ENCODE peak calls at places on chromosome 14, in four cellular contexts. One of them, this sample, is unnamed.
A peak's percentile ranks its signal among the peaks of the same experiment; 100 is the strongest.

GRCh38 chr14:87863047-87863446 is 129.9 kb downstream of the GALC start:
- DNase-seq in K562: no peak
- DNase-seq in HCT116: no peak
- DNase-seq in HepG2: no peak
- DNase-seq in this sample: no peak

GRCh38 chr14:27672047-27672446 is 1074.2 kb upstream of the NOVA1 start:
- DNase-seq in K562: no peak
- DNase-seq in HCT116: no peak
- DNase-seq in HepG2: no peak
- DNase-seq in this sample: no peak

GRCh38 chr14:87629788-87630187 is 363.2 kb downstream of the GALC start:
- DNase-seq in HepG2: no peak
- DNase-seq in K562: no peak
- DNase-seq in HCT116: no peak
- DNase-seq in this sample: no peak

GRCh38 chr14:65849558-65849957 is 437.0 kb downstream of the FUT8 start:
- DNase-seq in K562: no peak
- DNase-seq in HepG2: no peak
- DNase-seq in HCT116: no peak
- DNase-seq in this sample: no peak

GRCh38 chr14:43438056-43438455 is 1069.0 kb downstream of the FSCB start:
- DNase-seq in HepG2: no peak
- DNase-seq in HCT116: no peak
- DNase-seq in K562: no peak
- DNase-seq in this sample: no peak

GRCh38 chr14:52834440-52834842 is 43.0 kb upstream of the GNPNAT1 start:
- DNase-seq in K562: no peak
- DNase-seq in HCT116: no peak
- DNase-seq in HepG2: no peak
- DNase-seq in this sample: no peak

GRCh38 chr14:85088231-85088630 is 441.7 kb upstream of the FLRT2 start:
- DNase-seq in HepG2: no peak
- DNase-seq in HCT116: no peak
- DNase-seq in K562: no peak
- DNase-seq in this sample: no peak

GRCh38 chr14:96415559-96415958 is 23.6 kb downstream of the AK7 start:
- DNase-seq in HepG2: no peak
- DNase-seq in HCT116: no peak
- DNase-seq in K562: no peak
- DNase-seq in this sample: no peak

GRCh38 chr14:104694991-104695659 is 5.7 kb downstream of the INF2 start:
- DNase-seq in HepG2: no peak
- DNase-seq in K562: no peak
- DNase-seq in HCT116: no peak
- DNase-seq in this sample: no peak

GRCh38 chr14:28635387-28635786 is 131.2 kb upstream of the FOXG1 start:
- DNase-seq in HepG2: peak; percentile 39
- DNase-seq in HCT116: peak; percentile 3
- DNase-seq in K562: peak; percentile 7
- DNase-seq in this sample: no peak

GRCh38 chr14:76884853-76885276 is 58.7 kb downstream of the LRRC74A start:
- DNase-seq in HCT116: no peak
- DNase-seq in HepG2: no peak
- DNase-seq in K562: no peak
- DNase-seq in this sample: no peak

GRCh38 chr14:29637406-29637805 is 290.2 kb downstream of the PRKD1 start:
- DNase-seq in HCT116: no peak
- DNase-seq in K562: no peak
- DNase-seq in HepG2: no peak
- DNase-seq in this sample: no peak

GRCh38 chr14:21093769-21094681 is 4.4 kb downstream of the ZNF219 start:
- DNase-seq in K562: no peak
- DNase-seq in HepG2: no peak
- DNase-seq in HCT116: no peak
- DNase-seq in this sample: no peak

GRCh38 chr14:97655169-97655948 is 858.2 kb downstream of the VRK1 start:
- DNase-seq in HCT116: no peak
- DNase-seq in HepG2: no peak
- DNase-seq in K562: no peak
- DNase-seq in this sample: no peak

GRCh38 chr14:93133476-93133875 is 17.8 kb upstream of the ITPK1 start:
- DNase-seq in HepG2: no peak
- DNase-seq in K562: no peak
- DNase-seq in HCT116: no peak
- DNase-seq in this sample: no peak

GRCh38 chr14:76015668-76016067 is 30.1 kb downstream of the IFT43 start:
- DNase-seq in K562: no peak
- DNase-seq in HepG2: no peak
- DNase-seq in HCT116: no peak
- DNase-seq in this sample: no peak

GRCh38 chr14:60867503-60868172 is 113.2 kb downstream of the TRMT5 start:
- DNase-seq in HCT116: no peak
- DNase-seq in K562: no peak
- DNase-seq in HepG2: no peak
- DNase-seq in this sample: no peak

GRCh38 chr14:53462931-53463778 is 310.0 kb upstream of the DDHD1 start:
- DNase-seq in HepG2: peak; percentile 15
- DNase-seq in K562: no peak
- DNase-seq in HCT116: peak; percentile 15
- DNase-seq in this sample: no peak

GRCh38 chr14:31154956-31155355 is 52.6 kb downstream of the HECTD1 start:
- DNase-seq in K562: no peak
- DNase-seq in HepG2: no peak
- DNase-seq in HCT116: peak; percentile 34
- DNase-seq in this sample: no peak

GRCh38 chr14:92635031-92635430 is 113.4 kb downstream of the LGMN start:
- DNase-seq in K562: no peak
- DNase-seq in HepG2: no peak
- DNase-seq in HCT116: no peak
- DNase-seq in this sample: no peak

GRCh38 chr14:36857136-36857535 is 195.5 kb downstream of the PAX9 start:
- DNase-seq in HepG2: no peak
- DNase-seq in K562: no peak
- DNase-seq in HCT116: no peak
- DNase-seq in this sample: no peak

GRCh38 chr14:49017451-49017850 is 568.7 kb downstream of the RPS29 start:
- DNase-seq in K562: no peak
- DNase-seq in HCT116: no peak
- DNase-seq in HepG2: no peak
- DNase-seq in this sample: no peak

GRCh38 chr14:70891741-70892140 is 15.5 kb upstream of the PCNX1 start:
- DNase-seq in HepG2: no peak
- DNase-seq in HCT116: no peak
- DNase-seq in K562: no peak
- DNase-seq in this sample: no peak

GRCh38 chr14:38297681-38298080 is 41.8 kb upstream of the CLEC14A start:
- DNase-seq in K562: no peak
- DNase-seq in HCT116: no peak
- DNase-seq in HepG2: no peak
- DNase-seq in this sample: no peak

GRCh38 chr14:31505411-31505810 is 17.6 kb upstream of the GPR33 start:
- DNase-seq in HepG2: no peak
- DNase-seq in K562: no peak
- DNase-seq in HCT116: no peak
- DNase-seq in this sample: no peak

GRCh38 chr14:64800000-64800399 is 79.7 kb downstream of the SPTB start:
- DNase-seq in HCT116: peak; percentile 36
- DNase-seq in K562: no peak
- DNase-seq in HepG2: peak; percentile 35
- DNase-seq in this sample: no peak

GRCh38 chr14:104881369-104881979 is 16.4 kb downstream of the CEP170B start:
- DNase-seq in HCT116: no peak
- DNase-seq in K562: no peak
- DNase-seq in HepG2: no peak
- DNase-seq in this sample: no peak

GRCh38 chr14:23672200-23672599 is 36.0 kb downstream of the DHRS2 start:
- DNase-seq in HepG2: no peak
- DNase-seq in HCT116: no peak
- DNase-seq in K562: no peak
- DNase-seq in this sample: no peak

GRCh38 chr14:53022593-53022992 is 71.7 kb upstream of the FERMT2 start:
- DNase-seq in HepG2: no peak
- DNase-seq in K562: no peak
- DNase-seq in HCT116: no peak
- DNase-seq in this sample: no peak

GRCh38 chr14:57492859-57493258 is 798 bp downstream of the CCDC198 start:
- DNase-seq in HepG2: peak; percentile 22
- DNase-seq in K562: no peak
- DNase-seq in HCT116: no peak
- DNase-seq in this sample: no peak

GRCh38 chr14:99971087-99971928 is 93.9 kb upstream of the EVL start:
- DNase-seq in HCT116: peak; percentile 21
- DNase-seq in K562: peak; percentile 92
- DNase-seq in HepG2: peak; percentile 78
- DNase-seq in this sample: no peak
- TF ChIP-seq POLR2AphosphoS5 in HCT116: peak; percentile 18
- TF ChIP-seq POLR2AphosphoS5 in K562: no peak
- TF ChIP-seq POLR2AphosphoS5 in HepG2: peak; percentile 56
- TF ChIP-seq POLR2AphosphoS5 in this sample: no peak

DNA sequence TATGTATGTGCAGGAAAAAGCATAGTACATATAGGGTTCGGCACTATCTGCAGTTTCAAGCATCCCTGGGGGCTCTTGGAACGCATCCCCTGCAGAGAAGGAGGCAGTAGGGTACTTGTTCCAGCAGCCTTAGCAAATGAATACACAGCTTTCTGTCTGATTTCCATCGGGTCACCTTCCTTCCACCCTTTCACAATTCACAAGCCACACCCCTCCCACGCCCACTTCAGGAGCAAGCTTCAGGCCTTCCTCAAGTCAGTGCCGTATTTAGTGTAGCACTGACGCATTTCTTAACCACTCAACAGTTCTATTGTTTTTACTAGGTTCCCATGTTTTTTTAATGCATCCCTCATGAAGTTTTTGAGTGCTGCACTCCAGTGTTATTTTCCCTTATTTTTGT is 64.2 kb downstream of the CLMN start:
- DNase-seq in HCT116: peak; percentile 38
- DNase-seq in HepG2: no peak
- DNase-seq in K562: peak; percentile 22
- DNase-seq in this sample: no peak
- TF ChIP-seq TCF7L2 in HCT116: no peak
- TF ChIP-seq TCF7L2 in HepG2: no peak
- TF ChIP-seq TCF7L2 in K562: no peak
- TF ChIP-seq TCF7L2 in this sample: no peak

GRCh38 chr14:74843653-74844052 is 32.3 kb downstream of the PROX2 start:
- DNase-seq in HCT116: no peak
- DNase-seq in HepG2: no peak
- DNase-seq in K562: no peak
- DNase-seq in this sample: no peak

GRCh38 chr14:74838141-74838540 is 37.8 kb downstream of the PROX2 start:
- DNase-seq in HepG2: no peak
- DNase-seq in K562: no peak
- DNase-seq in HCT116: no peak
- DNase-seq in this sample: no peak

GRCh38 chr14:74841230-74842207 is 34.4 kb downstream of the PROX2 start:
- DNase-seq in HCT116: no peak
- DNase-seq in HepG2: no peak
- DNase-seq in K562: no peak
- DNase-seq in this sample: no peak

GRCh38 chr14:74836251-74836957 is 39.5 kb downstream of the PROX2 start:
- DNase-seq in HepG2: no peak
- DNase-seq in K562: no peak
- DNase-seq in HCT116: no peak
- DNase-seq in this sample: no peak

DNA sequence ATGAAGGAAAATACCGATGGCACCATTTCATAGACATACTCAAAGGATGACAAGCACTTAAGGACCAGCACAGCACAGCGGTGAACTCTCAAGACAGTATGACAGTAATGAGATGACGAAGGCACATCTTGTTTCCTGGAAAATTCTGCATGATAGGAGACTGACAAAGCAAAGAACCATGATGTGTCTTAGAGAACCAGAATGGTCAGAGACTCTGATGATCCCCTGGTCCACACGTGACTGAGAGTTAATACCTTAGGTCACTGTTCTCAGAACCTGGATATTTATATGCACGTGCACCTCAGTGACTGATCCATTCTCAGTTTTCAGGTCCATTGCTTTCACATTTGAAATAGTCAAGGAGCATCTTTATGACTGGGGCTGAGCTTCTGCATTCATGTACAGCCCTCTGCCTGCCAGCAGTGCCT is 35.3 kb downstream of the PROX2 start:
- DNase-seq in HepG2: no peak
- DNase-seq in K562: no peak
- DNase-seq in HCT116: no peak
- DNase-seq in this sample: no peak
- TF ChIP-seq POLR2AphosphoS5 in HepG2: no peak
- TF ChIP-seq POLR2AphosphoS5 in K562: no peak
- TF ChIP-seq POLR2AphosphoS5 in HCT116: no peak
- TF ChIP-seq POLR2AphosphoS5 in this sample: no peak

GRCh38 chr14:51094282-51094821 is 553 bp downstream of the TRIM9 start:
- DNase-seq in K562: no peak
- DNase-seq in HCT116: no peak
- DNase-seq in HepG2: no peak
- DNase-seq in this sample: no peak

GRCh38 chr14:51094901-51095853 is at the start of gene TRIM9:
- DNase-seq in HepG2: peak; percentile 81
- DNase-seq in K562: peak; percentile 13
- DNase-seq in HCT116: peak; percentile 95
- DNase-seq in this sample: peak; percentile 38

GRCh38 chr14:51092965-51093364 is 1.9 kb downstream of the TRIM9 start:
- DNase-seq in HepG2: no peak
- DNase-seq in HCT116: no peak
- DNase-seq in K562: no peak
- DNase-seq in this sample: no peak

GRCh38 chr14:51095854-51096823 is 1.2 kb upstream of the TRIM9 start:
- DNase-seq in HCT116: no peak
- DNase-seq in HepG2: no peak
- DNase-seq in K562: no peak
- DNase-seq in this sample: no peak

DNA sequence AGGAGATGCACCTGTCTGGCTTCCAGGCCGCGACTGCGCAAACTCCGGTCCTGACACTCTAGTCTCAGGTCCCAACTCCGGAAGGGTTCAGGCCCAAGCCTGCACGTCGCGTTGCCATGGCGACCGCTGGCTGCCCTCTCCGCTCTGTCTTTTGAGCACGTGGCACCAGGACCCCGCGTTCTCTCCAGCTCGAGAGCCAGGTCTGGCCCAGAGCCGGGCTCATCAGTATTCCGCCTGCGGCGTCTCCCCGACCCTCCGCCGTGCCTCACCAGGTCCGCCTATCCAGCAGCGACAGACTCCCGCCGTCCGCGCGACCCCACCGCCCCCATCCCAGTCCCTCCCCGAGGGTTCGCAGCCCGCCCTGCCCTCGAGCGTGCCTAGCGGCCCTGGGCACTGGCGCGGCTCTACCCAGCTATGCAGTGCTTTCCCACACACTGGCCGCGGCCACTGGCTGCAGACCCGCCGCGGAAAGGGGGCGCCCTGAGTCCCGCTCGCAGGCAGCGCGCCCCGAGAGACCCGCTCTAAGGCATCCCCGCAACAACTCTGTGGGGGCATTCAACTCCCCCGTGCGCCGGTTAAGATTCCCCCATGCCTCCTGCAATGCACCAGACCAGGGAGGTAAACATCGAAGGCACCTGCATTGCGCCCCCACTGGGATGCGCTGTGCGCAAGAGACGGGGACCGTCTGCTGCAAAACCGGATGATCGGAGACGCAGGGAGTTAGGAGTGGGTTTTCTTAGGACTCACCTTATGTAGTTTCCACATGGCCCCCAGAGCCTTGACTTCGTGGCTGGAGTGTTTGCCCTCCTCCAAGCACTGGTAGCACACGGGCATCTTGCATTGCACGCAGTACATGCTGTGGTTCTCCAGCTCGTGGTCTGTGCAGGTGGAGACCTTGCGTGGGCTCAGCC is 1.3 kb downstream of the TRIM9 start:
- DNase-seq in HepG2: no peak
- DNase-seq in K562: no peak
- DNase-seq in HCT116: no peak
- DNase-seq in this sample: no peak
- TF ChIP-seq TCF7L2 in HepG2: no peak
- TF ChIP-seq TCF7L2 in K562: no peak
- TF ChIP-seq TCF7L2 in HCT116: no peak
- TF ChIP-seq TCF7L2 in this sample: no peak